ENCODE peak calls at places on chromosomes 4 and X, in ten cellular contexts. One of them, this sample, is unnamed.

GRCh38 chrX:150198776-150199175 is 164.3 kb upstream of the MAMLD1 start:
- DNase-seq in colonic mucosa: no peak
- DNase-seq in NCI-H1417: peak; percentile 20
- DNase-seq in hepatocyte: no peak
- DNase-seq in ACHN: no peak
- DNase-seq in breast epithelium: no peak
- DNase-seq in amygdala: no peak
- DNase-seq in KBM-7: no peak
- DNase-seq in AG20443: no peak
- DNase-seq in NCI-H774: no peak
- DNase-seq in this sample: no peak

GRCh38 chrX:72054776-72055495 is 76.8 kb downstream of the RTL5 start:
- DNase-seq in colonic mucosa: no peak
- DNase-seq in ACHN: no peak
- DNase-seq in AG20443: no peak
- DNase-seq in NCI-H1417: no peak
- DNase-seq in breast epithelium: no peak
- DNase-seq in NCI-H774: no peak
- DNase-seq in hepatocyte: no peak
- DNase-seq in KBM-7: no peak
- DNase-seq in amygdala: no peak
- DNase-seq in this sample: no peak

GRCh38 chr4:184503869-184504300 is 29.5 kb upstream of the IRF2 start:
- DNase-seq in breast epithelium: no peak
- DNase-seq in amygdala: no peak
- DNase-seq in hepatocyte: no peak
- DNase-seq in NCI-H1417: no peak
- DNase-seq in KBM-7: peak; percentile 63
- DNase-seq in colonic mucosa: no peak
- DNase-seq in AG20443: peak; percentile 55
- DNase-seq in ACHN: no peak
- DNase-seq in NCI-H774: no peak
- DNase-seq in this sample: peak; percentile 10

GRCh38 chr4:25223770-25224375 is 10.0 kb upstream of the PI4K2B start:
- DNase-seq in amygdala: no peak
- DNase-seq in NCI-H1417: peak; percentile 72
- DNase-seq in NCI-H774: no peak
- DNase-seq in breast epithelium: no peak
- DNase-seq in AG20443: no peak
- DNase-seq in KBM-7: peak; percentile 53
- DNase-seq in colonic mucosa: no peak
- DNase-seq in hepatocyte: no peak
- DNase-seq in ACHN: peak; percentile 28
- DNase-seq in this sample: peak; percentile 19

GRCh38 chr4:3225946-3226345 is 23.0 kb upstream of the MSANTD1 start:
- DNase-seq in colonic mucosa: no peak
- DNase-seq in hepatocyte: no peak
- DNase-seq in NCI-H774: no peak
- DNase-seq in AG20443: no peak
- DNase-seq in KBM-7: no peak
- DNase-seq in NCI-H1417: no peak
- DNase-seq in amygdala: no peak
- DNase-seq in breast epithelium: no peak
- DNase-seq in ACHN: no peak
- DNase-seq in this sample: no peak

GRCh38 chr4:105586638-105587328 is 34.4 kb downstream of the ARHGEF38 start:
- DNase-seq in NCI-H1417: no peak
- DNase-seq in NCI-H774: no peak
- DNase-seq in ACHN: no peak
- DNase-seq in colonic mucosa: no peak
- DNase-seq in AG20443: no peak
- DNase-seq in amygdala: no peak
- DNase-seq in breast epithelium: no peak
- DNase-seq in hepatocyte: no peak
- DNase-seq in KBM-7: no peak
- DNase-seq in this sample: no peak

GRCh38 chrX:29466441-29466840 is 748.9 kb upstream of the MAGEB2 start:
- DNase-seq in amygdala: no peak
- DNase-seq in ACHN: no peak
- DNase-seq in breast epithelium: no peak
- DNase-seq in NCI-H774: no peak
- DNase-seq in NCI-H1417: no peak
- DNase-seq in KBM-7: no peak
- DNase-seq in hepatocyte: no peak
- DNase-seq in AG20443: peak; percentile 8
- DNase-seq in colonic mucosa: no peak
- DNase-seq in this sample: no peak

GRCh38 chr4:188934320-188934975 is 795.2 kb downstream of the TRIML1 start:
- DNase-seq in amygdala: no peak
- DNase-seq in hepatocyte: no peak
- DNase-seq in colonic mucosa: no peak
- DNase-seq in NCI-H774: no peak
- DNase-seq in KBM-7: no peak
- DNase-seq in NCI-H1417: no peak
- DNase-seq in AG20443: no peak
- DNase-seq in breast epithelium: no peak
- DNase-seq in ACHN: no peak
- DNase-seq in this sample: no peak

GRCh38 chr4:1043658-1044468 is 32.4 kb downstream of the FGFRL1 start:
- DNase-seq in ACHN: peak; percentile 97
- DNase-seq in KBM-7: peak; percentile 17
- DNase-seq in colonic mucosa: peak; percentile 66
- DNase-seq in hepatocyte: peak; percentile 96
- DNase-seq in amygdala: peak; percentile 45
- DNase-seq in AG20443: peak; percentile 93
- DNase-seq in NCI-H774: no peak
- DNase-seq in breast epithelium: peak; percentile 82
- DNase-seq in NCI-H1417: no peak
- DNase-seq in this sample: no peak

GRCh38 chrX:65035451-65035779 is 59.2 kb upstream of the ZC4H2 start:
- DNase-seq in hepatocyte: peak; percentile 50
- DNase-seq in NCI-H1417: no peak
- DNase-seq in amygdala: peak; percentile 1
- DNase-seq in ACHN: no peak
- DNase-seq in KBM-7: no peak
- DNase-seq in NCI-H774: no peak
- DNase-seq in AG20443: no peak
- DNase-seq in breast epithelium: no peak
- DNase-seq in colonic mucosa: no peak
- DNase-seq in this sample: no peak

This sample was measured in T-cell.